ENCODE peak calls at places on chromosomes 7 and 10, in five cellular contexts. One of them, this sample, is unnamed.

GRCh38 chr10:1379601-1380000 is 323.4 kb downstream of the WDR37 start:
- DNase-seq in Peyer's patch: peak; percentile 28
- DNase-seq in fibroblast of lung: no peak
- DNase-seq in Karpas-422: peak; percentile 47
- DNase-seq in body of pancreas: peak; percentile 24
- DNase-seq in this sample: no peak

GRCh38 chr10:76301950-76302349 is 870.5 kb downstream of the LRMDA start:
- DNase-seq in Peyer's patch: no peak
- DNase-seq in fibroblast of lung: no peak
- DNase-seq in Karpas-422: no peak
- DNase-seq in body of pancreas: no peak
- DNase-seq in this sample: no peak

GRCh38 chr10:33276282-33276923 is 58.1 kb downstream of the NRP1 start:
- DNase-seq in Peyer's patch: no peak
- DNase-seq in fibroblast of lung: no peak
- DNase-seq in Karpas-422: no peak
- DNase-seq in body of pancreas: no peak
- DNase-seq in this sample: no peak

GRCh38 chr10:75431180-75432111 is at the start of gene LRMDA:
- DNase-seq in Peyer's patch: no peak
- DNase-seq in fibroblast of lung: no peak
- DNase-seq in Karpas-422: no peak
- DNase-seq in body of pancreas: peak; percentile 67
- DNase-seq in this sample: no peak

GRCh38 chr7:44921607-44922350 is 36.4 kb upstream of the PURB start:
- DNase-seq in Peyer's patch: peak; percentile 97
- DNase-seq in fibroblast of lung: peak; percentile 46
- DNase-seq in Karpas-422: peak; percentile 97
- DNase-seq in body of pancreas: peak; percentile 90
- DNase-seq in this sample: peak; percentile 84

GRCh38 chr7:95690367-95690947 is 81.9 kb upstream of the DYNC1I1 start:
- DNase-seq in Peyer's patch: no peak
- DNase-seq in fibroblast of lung: peak; percentile 38
- DNase-seq in Karpas-422: peak; percentile 60
- DNase-seq in body of pancreas: no peak
- DNase-seq in this sample: no peak

GRCh38 chr10:116611153-116611545 is 9.6 kb upstream of the PNLIPRP2 start:
- DNase-seq in Peyer's patch: peak; percentile 67
- DNase-seq in fibroblast of lung: no peak
- DNase-seq in Karpas-422: no peak
- DNase-seq in body of pancreas: peak; percentile 93
- DNase-seq in this sample: no peak

GRCh38 chr10:63497321-63497720 is 23.9 kb upstream of the REEP3 start:
- DNase-seq in Peyer's patch: no peak
- DNase-seq in fibroblast of lung: no peak
- DNase-seq in Karpas-422: no peak
- DNase-seq in body of pancreas: no peak
- DNase-seq in this sample: no peak

GRCh38 chr7:51324206-51324884 is 7.7 kb upstream of the COBL start:
- DNase-seq in Peyer's patch: no peak
- DNase-seq in fibroblast of lung: peak; percentile 5
- DNase-seq in Karpas-422: no peak
- DNase-seq in body of pancreas: no peak
- DNase-seq in this sample: no peak

GRCh38 chr10:78362406-78363022 is 328.9 kb downstream of the RPS24 start:
- DNase-seq in Peyer's patch: no peak
- DNase-seq in fibroblast of lung: peak; percentile 43
- DNase-seq in Karpas-422: no peak
- DNase-seq in body of pancreas: no peak
- DNase-seq in this sample: no peak

GRCh38 chr7:88759216-88759955 is at the start of gene ZNF804B:
- DNase-seq in Peyer's patch: no peak
- DNase-seq in fibroblast of lung: no peak
- DNase-seq in Karpas-422: no peak
- DNase-seq in body of pancreas: peak; percentile 39
- DNase-seq in this sample: peak; percentile 15

GRCh38 chr7:90111-91063 is 102.0 kb upstream of the FAM20C start:
- DNase-seq in Peyer's patch: no peak
- DNase-seq in fibroblast of lung: peak; percentile 53
- DNase-seq in Karpas-422: no peak
- DNase-seq in body of pancreas: no peak
- DNase-seq in this sample: no peak

GRCh38 chr7:95322396-95322795 is 1.9 kb downstream of the PON1 start:
- DNase-seq in Peyer's patch: no peak
- DNase-seq in fibroblast of lung: peak; percentile 74
- DNase-seq in Karpas-422: no peak
- DNase-seq in body of pancreas: no peak
- DNase-seq in this sample: no peak

GRCh38 chr7:133705596-133705995 is 421.5 kb upstream of the LRGUK start:
- DNase-seq in Peyer's patch: no peak
- DNase-seq in fibroblast of lung: peak; percentile 90
- DNase-seq in Karpas-422: no peak
- DNase-seq in body of pancreas: no peak
- DNase-seq in this sample: no peak

GRCh38 chr10:14327535-14327934 is 3.2 kb downstream of the FRMD4A start:
- DNase-seq in Peyer's patch: no peak
- DNase-seq in fibroblast of lung: no peak
- DNase-seq in Karpas-422: no peak
- DNase-seq in body of pancreas: no peak
- DNase-seq in this sample: no peak

GRCh38 chr10:62244785-62245595 is 23.7 kb downstream of the RTKN2 start:
- DNase-seq in Peyer's patch: peak; percentile 79
- DNase-seq in fibroblast of lung: peak; percentile 65
- DNase-seq in Karpas-422: peak; percentile 90
- DNase-seq in body of pancreas: peak; percentile 34
- DNase-seq in this sample: no peak

GRCh38 chr7:155943251-155943899 is 131.1 kb upstream of the SHH start:
- DNase-seq in Peyer's patch: no peak
- DNase-seq in fibroblast of lung: no peak
- DNase-seq in Karpas-422: no peak
- DNase-seq in body of pancreas: no peak
- DNase-seq in this sample: no peak

GRCh38 chr10:73467210-73467609 is 28.6 kb downstream of the PPP3CB start:
- DNase-seq in Peyer's patch: no peak
- DNase-seq in fibroblast of lung: no peak
- DNase-seq in Karpas-422: no peak
- DNase-seq in body of pancreas: no peak
- DNase-seq in this sample: no peak

GRCh38 chr10:103661198-103661950 is 167.9 kb downstream of the NEURL1 start:
- DNase-seq in Peyer's patch: peak; percentile 84
- DNase-seq in fibroblast of lung: peak; percentile 88
- DNase-seq in Karpas-422: no peak
- DNase-seq in body of pancreas: peak; percentile 53
- DNase-seq in this sample: no peak

GRCh38 chr7:47069385-47070076 is 512.4 kb downstream of the TNS3 start:
- DNase-seq in Peyer's patch: no peak
- DNase-seq in fibroblast of lung: no peak
- DNase-seq in Karpas-422: no peak
- DNase-seq in body of pancreas: no peak
- DNase-seq in this sample: no peak

GRCh38 chr10:51321300-51321699 is 247.0 kb downstream of the PRKG1 start:
- DNase-seq in Peyer's patch: no peak
- DNase-seq in fibroblast of lung: no peak
- DNase-seq in Karpas-422: no peak
- DNase-seq in body of pancreas: no peak
- DNase-seq in this sample: no peak

GRCh38 chr10:48444861-48445841 is 138.7 kb downstream of the MAPK8 start:
- DNase-seq in Peyer's patch: peak; percentile 40
- DNase-seq in fibroblast of lung: no peak
- DNase-seq in Karpas-422: no peak
- DNase-seq in body of pancreas: peak; percentile 21
- DNase-seq in this sample: peak; percentile 33
- H3K27ac ChIP-seq in Peyer's patch: no peak overlapping the region
- H3K27ac ChIP-seq in fibroblast of lung: no peak overlapping the region
- H3K27ac ChIP-seq in Karpas-422: no peak overlapping the region
- H3K27ac ChIP-seq in body of pancreas: no peak overlapping the region
- H3K27ac ChIP-seq in this sample: peak overlapping the region; percentile 2

DNA sequence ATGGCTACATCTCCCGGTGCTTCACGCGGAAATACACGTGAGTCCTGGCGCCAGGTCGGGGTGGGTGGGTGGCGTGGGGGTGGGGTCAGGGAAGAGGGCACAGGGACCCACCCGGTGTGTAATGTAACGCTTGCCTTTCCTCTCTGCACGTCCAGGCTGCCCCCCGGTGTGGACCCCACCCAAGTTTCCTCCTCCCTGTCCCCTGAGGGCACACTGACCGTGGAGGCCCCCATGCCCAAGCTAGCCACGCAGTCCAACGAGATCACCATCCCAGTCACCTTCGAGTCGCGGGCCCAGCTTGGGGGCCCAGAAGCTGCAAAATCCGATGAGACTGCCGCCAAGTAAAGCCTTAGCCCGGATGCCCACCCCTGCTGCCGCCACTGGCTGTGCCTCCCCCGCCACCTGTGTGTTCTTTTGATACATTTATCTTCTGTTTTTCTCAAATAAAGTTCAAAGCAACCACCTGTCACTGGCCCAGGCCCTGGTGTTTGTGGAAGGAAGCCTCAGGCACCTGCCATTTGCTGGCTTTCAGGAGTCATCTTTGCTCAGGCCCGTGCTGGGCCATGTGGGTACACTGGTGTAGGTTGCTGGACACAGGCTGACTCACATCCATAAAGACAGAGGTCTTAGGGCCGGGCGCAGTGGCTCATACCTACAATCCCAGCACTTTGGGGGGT is 1.5 kb downstream of the HSPB1 start:
- DNase-seq in Peyer's patch: no peak
- DNase-seq in fibroblast of lung: peak; percentile 50
- DNase-seq in Karpas-422: no peak
- DNase-seq in body of pancreas: peak; percentile 60
- DNase-seq in this sample: no peak
- H3K4me3 ChIP-seq in Peyer's patch: peak overlapping the region; percentile 73
- H3K4me3 ChIP-seq in fibroblast of lung: peak overlapping the region; percentile 60
- H3K4me3 ChIP-seq in Karpas-422: peak overlapping the region; percentile 59
- H3K4me3 ChIP-seq in body of pancreas: no peak overlapping the region
- H3K4me3 ChIP-seq in this sample: peak overlapping the region; percentile 90

GRCh38 chr10:96124230-96125141 is 5.6 kb upstream of the ZNF518A start:
- DNase-seq in Peyer's patch: peak; percentile 64
- DNase-seq in fibroblast of lung: peak; percentile 23
- DNase-seq in Karpas-422: no peak
- DNase-seq in body of pancreas: peak; percentile 75
- DNase-seq in this sample: no peak
- H3K27me3 ChIP-seq in Peyer's patch: no peaks in the 10 kb centered on the region
- H3K27me3 ChIP-seq in fibroblast of lung: no peaks in the 10 kb centered on the region
- H3K27me3 ChIP-seq in Karpas-422: no peaks in the 10 kb centered on the region
- H3K27me3 ChIP-seq in body of pancreas: peaks cover 3% of the 10 kb centered on the region
- H3K27me3 ChIP-seq in this sample: peaks cover 93% of the 10 kb centered on the region

DNA sequence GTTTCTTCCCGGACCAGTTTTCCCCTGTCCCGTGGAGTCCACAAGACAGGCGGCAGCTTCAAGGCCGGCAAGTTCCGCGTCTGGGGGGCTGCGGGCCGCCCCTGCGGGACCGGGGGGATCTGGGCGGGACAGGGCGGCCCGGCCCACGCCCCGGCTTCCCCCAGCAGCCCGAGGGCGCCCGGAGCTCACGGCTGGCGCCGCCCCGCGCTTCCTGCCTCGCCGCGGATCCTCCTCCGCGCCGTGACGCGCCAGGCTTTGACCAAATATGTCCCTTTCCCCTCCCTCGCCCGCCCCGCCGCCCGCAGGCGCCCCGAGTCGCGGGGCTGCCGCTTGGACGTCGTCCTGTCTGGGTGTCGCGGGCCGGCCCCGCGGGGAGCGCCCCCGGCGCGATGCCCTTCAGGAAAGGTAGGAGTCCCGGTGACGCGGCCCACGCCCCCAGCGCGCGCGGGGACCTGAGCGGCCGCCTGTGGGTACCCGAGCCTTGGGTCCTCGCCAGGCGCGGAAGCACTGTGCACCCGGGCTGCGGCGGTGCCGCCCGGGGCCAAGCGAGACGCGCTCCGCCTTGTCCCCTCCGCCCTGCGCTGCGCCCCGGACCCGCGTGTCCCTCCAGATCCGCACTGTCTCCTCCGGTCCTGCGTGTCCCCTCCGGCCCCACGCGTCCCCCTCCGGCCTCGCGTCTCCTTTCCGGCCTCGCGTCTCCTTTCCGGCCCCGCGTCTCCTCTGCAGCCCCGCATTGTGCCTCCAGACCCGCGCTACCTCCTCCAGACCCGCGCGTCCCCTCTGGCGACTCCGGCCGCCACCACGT is 56.0 kb downstream of the RBM17 start:
- DNase-seq in Peyer's patch: peak; percentile 97
- DNase-seq in fibroblast of lung: peak; percentile 82
- DNase-seq in Karpas-422: peak; percentile 94
- DNase-seq in body of pancreas: peak; percentile 85
- DNase-seq in this sample: peak; percentile 94
- H3K27ac ChIP-seq in Peyer's patch: peak overlapping the region; percentile 85
- H3K27ac ChIP-seq in fibroblast of lung: peak overlapping the region; percentile 93
- H3K27ac ChIP-seq in Karpas-422: no peak overlapping the region
- H3K27ac ChIP-seq in body of pancreas: peak overlapping the region; percentile 77
- H3K27ac ChIP-seq in this sample: peak overlapping the region; percentile 77

GRCh38 chr7:92586403-92586802 is 3.8 kb downstream of the FAM133B start:
- DNase-seq in Peyer's patch: no peak
- DNase-seq in fibroblast of lung: peak; percentile 40
- DNase-seq in Karpas-422: peak; percentile 53
- DNase-seq in body of pancreas: no peak
- DNase-seq in this sample: no peak

GRCh38 chr7:92588561-92588960 is 1.6 kb downstream of the FAM133B start:
- DNase-seq in Peyer's patch: no peak
- DNase-seq in fibroblast of lung: no peak
- DNase-seq in Karpas-422: no peak
- DNase-seq in body of pancreas: no peak
- DNase-seq in this sample: no peak

GRCh38 chr7:92589056-92589455 is 1.1 kb downstream of the FAM133B start:
- DNase-seq in Peyer's patch: no peak
- DNase-seq in fibroblast of lung: no peak
- DNase-seq in Karpas-422: no peak
- DNase-seq in body of pancreas: no peak
- DNase-seq in this sample: no peak

GRCh38 chr7:92594746-92595145 is 4.6 kb upstream of the FAM133B start:
- DNase-seq in Peyer's patch: no peak
- DNase-seq in fibroblast of lung: no peak
- DNase-seq in Karpas-422: no peak
- DNase-seq in body of pancreas: no peak
- DNase-seq in this sample: no peak

DNA sequence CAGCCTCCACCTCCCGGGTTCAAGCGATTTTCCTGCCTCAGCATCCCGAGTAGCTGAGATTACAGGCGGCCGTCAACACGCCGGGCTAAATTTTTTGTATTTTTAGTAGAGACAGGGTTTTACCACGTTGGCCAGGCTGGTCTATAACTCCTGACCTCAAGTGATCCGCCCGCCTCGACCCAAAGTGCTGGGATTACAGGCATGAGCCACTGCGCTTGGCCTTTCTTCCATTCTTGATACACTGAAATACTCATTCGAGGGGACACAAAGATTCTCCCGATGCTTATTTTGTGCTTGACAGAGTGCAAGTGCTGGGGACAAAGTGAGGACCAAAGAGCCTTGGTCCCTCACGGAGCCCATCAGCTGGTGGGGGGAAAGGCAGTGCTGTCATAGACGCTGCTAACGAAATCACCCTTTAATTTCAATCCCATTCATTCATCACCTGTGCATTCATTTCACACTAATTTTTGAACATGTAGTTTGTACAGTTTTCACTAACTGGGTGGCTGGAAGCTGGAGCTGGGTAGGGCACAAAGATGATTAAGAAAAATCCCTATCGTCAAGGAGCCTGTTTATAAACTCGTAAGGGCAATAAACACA is 621 bp upstream of the FAM133B start:
- DNase-seq in Peyer's patch: no peak
- DNase-seq in fibroblast of lung: no peak
- DNase-seq in Karpas-422: no peak
- DNase-seq in body of pancreas: no peak
- DNase-seq in this sample: no peak
- H3K4me3 ChIP-seq in Peyer's patch: peak overlapping the region; percentile 86
- H3K4me3 ChIP-seq in fibroblast of lung: peak overlapping the region; percentile 96
- H3K4me3 ChIP-seq in Karpas-422: peak overlapping the region; percentile 12
- H3K4me3 ChIP-seq in body of pancreas: peak overlapping the region; percentile 92
- H3K4me3 ChIP-seq in this sample: peak overlapping the region; percentile 78

This sample was measured in dorsolateral prefrontal cortex.